ENCODE peak calls at places on chromosomes 16 and 17, in six cellular contexts. R is H9, G is H1, Q is IMR-90, H is neuronal stem cell, A is mesenchymal stem cell. D is an unnamed sample.
A peak's percentile ranks its signal among the peaks of the same experiment; 100 is the strongest.

GRCh38 chr16:50253511-50253903 is 12.8 kb upstream of the ADCY7 start:
- DNase-seq in R (no peak), G (no peak), Q (no peak), H (no peak), A (no peak), D (no peak)

GRCh38 chr17:42775534-42776098 is 2.4 kb downstream of the VPS25 start:
- DNase-seq in R (no peak), G (no peak), Q (peak; percentile 66), H (no peak), A (peak; percentile 32), D (no peak)

GRCh38 chr16:87206646-87207451 is 110.3 kb downstream of the C16orf95 start:
- DNase-seq in R (no peak), G (no peak), Q (peak; percentile 64), H (no peak), A (peak; percentile 74), D (peak; percentile 94)

GRCh38 chr16:68756250-68757051 is 19.4 kb downstream of the CDH1 start:
- DNase-seq in R (no peak), G (no peak), Q (no peak), H (no peak), A (no peak), D (peak; percentile 96)

GRCh38 chr16:80824623-80825364 is 20.4 kb upstream of the CDYL2 start:
- DNase-seq in R (no peak), G (no peak), Q (peak; percentile 67), H (peak; percentile 59), A (peak; percentile 40), D (peak; percentile 90)

GRCh38 chr16:12119562-12119961 is 143.0 kb downstream of the SNX29 start:
- DNase-seq in R (no peak), G (no peak), Q (peak; percentile 25), H (no peak), A (peak; percentile 36), D (no peak)

GRCh38 chr17:22142091-22142490 is 449.8 kb downstream of the KCNJ18 start:
- DNase-seq in R (no peak), G (no peak), Q (no peak), H (no peak), A (no peak), D (no peak)

GRCh38 chr16:50102046-50102756 is 36.4 kb downstream of the HEATR3 start:
- DNase-seq in R (no peak), G (no peak), Q (peak; percentile 86), H (no peak), A (peak; percentile 62), D (no peak)

GRCh38 chr16:30527635-30528178 is 1.3 kb upstream of the ZNF768 start:
- DNase-seq in R (no peak), G (no peak), Q (no peak), H (no peak), A (no peak), D (peak; percentile 97)

GRCh38 chr17:34291721-34292348 is 6.3 kb downstream of the CCL11 start:
- DNase-seq in R (no peak), G (no peak), Q (no peak), H (no peak), A (no peak), D (peak; percentile 52)

GRCh38 chr17:3750926-3751325 is 27.2 kb downstream of the HASPIN start:
- DNase-seq in R (no peak), G (no peak), Q (no peak), H (no peak), A (no peak), D (no peak)

GRCh38 chr17:67156269-67157199 is 88.5 kb downstream of the HELZ start:
- DNase-seq in R (no peak), G (no peak), Q (peak; percentile 14), H (no peak), A (no peak), D (no peak)

GRCh38 chr17:6085812-6086211 is 15.6 kb downstream of the WSCD1 start:
- DNase-seq in R (no peak), G (no peak), Q (no peak), H (no peak), A (no peak), D (no peak)

DNA sequence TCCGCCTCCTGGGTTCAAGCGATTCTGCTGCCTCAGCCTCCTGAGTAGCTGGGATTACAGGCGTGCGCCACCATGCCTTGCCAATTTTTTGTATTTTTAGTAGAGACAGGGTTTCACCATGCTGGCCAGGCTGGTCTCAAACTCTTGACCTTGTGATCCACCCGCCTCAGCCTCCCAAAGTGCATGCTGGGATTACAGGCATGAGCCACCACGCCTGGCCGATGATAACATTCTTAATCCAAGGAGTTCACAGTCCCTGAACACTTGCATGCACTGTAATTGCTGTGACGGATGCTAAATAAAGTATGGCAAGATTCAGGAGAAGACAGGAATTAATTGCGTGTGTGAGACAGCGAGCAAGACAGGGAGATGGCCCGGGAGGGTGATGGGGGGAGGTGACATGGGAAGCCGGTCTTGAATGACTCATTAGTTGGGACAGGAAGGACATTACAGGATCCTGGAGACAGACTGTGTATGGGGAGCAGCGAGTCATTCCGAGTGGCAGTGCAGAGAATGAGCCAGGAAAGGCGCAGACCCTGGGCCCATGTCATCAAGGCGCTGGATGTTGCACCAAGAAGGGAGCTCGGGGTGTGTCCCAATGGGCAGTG is 6.7 kb downstream of the ABCA3 start:
- DNase-seq in R (no peak), G (no peak), Q (no peak), H (no peak), A (peak; percentile 48), D (no peak)
- H3K14ac ChIP-seq in R (no peak overlapping the region), G (no peak overlapping the region), Q (no peak overlapping the region), H (no peak overlapping the region), A (no peak overlapping the region), D (no peak overlapping the region)

DNA sequence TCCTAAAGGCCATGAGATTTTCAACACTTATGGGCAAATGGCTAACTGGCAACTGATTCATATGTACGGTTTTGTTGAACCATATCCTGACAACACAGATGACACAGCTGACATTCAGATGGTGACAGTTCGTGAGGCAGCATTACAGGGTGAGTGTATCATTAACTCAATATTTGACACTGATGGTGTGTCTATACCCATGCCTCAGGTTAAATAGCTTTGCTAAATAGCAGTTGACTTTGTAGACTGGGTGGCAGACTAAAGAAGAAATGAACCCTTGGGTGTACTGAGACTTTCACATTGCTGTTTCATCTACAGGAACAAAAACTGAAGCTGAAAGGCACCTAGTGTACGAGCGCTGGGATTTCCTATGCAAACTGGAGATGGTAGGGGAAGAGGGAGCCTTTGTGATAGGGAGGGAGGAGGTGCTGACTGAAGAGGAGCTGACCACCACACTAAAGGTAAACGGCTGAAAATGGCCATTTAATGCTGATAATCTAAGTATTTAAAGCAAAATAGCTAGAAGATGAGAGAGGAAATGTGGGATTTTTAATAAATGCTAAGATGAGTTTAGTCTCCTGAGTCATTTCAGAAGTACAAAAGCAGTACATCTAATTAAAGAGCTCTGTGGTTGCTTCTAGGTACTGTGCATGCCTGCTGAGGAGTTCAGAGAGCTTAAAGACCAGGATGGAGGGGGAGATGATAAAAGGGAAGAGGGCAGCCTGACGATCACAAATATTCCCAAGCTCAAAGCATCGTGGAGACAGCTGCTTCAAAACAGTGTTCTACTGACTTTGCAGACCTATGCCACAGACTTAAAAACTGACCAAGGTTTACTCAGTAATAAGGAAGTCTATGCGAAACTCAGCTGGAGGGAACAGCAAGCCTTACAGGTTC is 3.0 kb downstream of the SETD6 start:
- DNase-seq in R (no peak), G (no peak), Q (no peak), H (no peak), A (no peak), D (no peak)
- H3K14ac ChIP-seq in R (no peak overlapping the region), G (no peak overlapping the region), Q (no peak overlapping the region), H (no peak overlapping the region), A (no peak overlapping the region), D (no peak overlapping the region)

GRCh38 chr17:44320066-44320465 is 4.6 kb downstream of the SLC25A39 start:
- DNase-seq in R (peak; percentile 36), G (no peak), Q (no peak), H (no peak), A (no peak), D (no peak)
- H3K14ac ChIP-seq in R (no peak overlapping the region), G (no peak overlapping the region), Q (no peak overlapping the region), H (no peak overlapping the region), A (no peak overlapping the region), D (no peak overlapping the region)

GRCh38 chr16:35214840-35215239 is 1755.4 kb downstream of the TP53TG3F start:
- DNase-seq in R (no peak), G (no peak), Q (no peak), H (no peak), A (no peak), D (no peak)
- H3K14ac ChIP-seq in R (no peak overlapping the region), G (no peak overlapping the region), Q (no peak overlapping the region), H (no peak overlapping the region), A (no peak overlapping the region), D (no peak overlapping the region)

GRCh38 chr16:55035956-55036355 is 105.3 kb downstream of the IRX5 start:
- DNase-seq in R (no peak), G (no peak), Q (peak; percentile 5), H (no peak), A (no peak), D (no peak)
- H3K14ac ChIP-seq in R (no peak overlapping the region), G (no peak overlapping the region), Q (no peak overlapping the region), H (no peak overlapping the region), A (no peak overlapping the region), D (no peak overlapping the region)

D was measured in trophoblast cell.